ENCODE peak calls at places on chromosome 4, in five cellular contexts. J is SK-N-SH, G is T-helper 9 cell, O is HT1080, X is non-pigmented ciliary epithelial cell. Q is an unnamed sample.

GRCh38 chr4:7295917-7296660 is 103.8 kb downstream of the SORCS2 start:
- DNase-seq in J (peak), G (no peak), O (peak), X (no peak), Q (peak)

GRCh38 chr4:139682309-139683210 is 16.9 kb downstream of the MGST2 start:
- DNase-seq in J (no peak), G (no peak), O (no peak), X (no peak), Q (no peak)

GRCh38 chr4:110292994-110293744 is 94.8 kb upstream of the ELOVL6 start:
- DNase-seq in J (no peak), G (no peak), O (peak), X (no peak), Q (peak)

GRCh38 chr4:82799006-82799881 is 648 bp upstream of the SCD5 start:
- DNase-seq in J (peak), G (no peak), O (no peak), X (no peak), Q (peak)

GRCh38 chr4:185351691-185352090 is 44.0 kb downstream of the LRP2BP start:
- DNase-seq in J (no peak), G (no peak), O (no peak), X (no peak), Q (no peak)

GRCh38 chr4:92189146-92189545 is 114.6 kb upstream of the GRID2 start:
- DNase-seq in J (no peak), G (no peak), O (no peak), X (no peak), Q (no peak)

GRCh38 chr4:48252313-48252712 is 17.3 kb downstream of the TEC start:
- DNase-seq in J (no peak), G (no peak), O (no peak), X (no peak), Q (peak)

GRCh38 chr4:119835511-119835910 is 206.9 kb upstream of the PDE5A start:
- DNase-seq in J (no peak), G (no peak), O (no peak), X (no peak), Q (no peak)

GRCh38 chr4:47221721-47222120 is 190.4 kb downstream of the GABRB1 start:
- DNase-seq in J (no peak), G (no peak), O (peak), X (peak), Q (peak)

GRCh38 chr4:73451404-73451803 is 15.4 kb downstream of the AFP start:
- DNase-seq in J (no peak), G (no peak), O (no peak), X (peak), Q (no peak)

GRCh38 chr4:152063301-152064235 is 302.8 kb upstream of the GATB start:
- DNase-seq in J (peak), G (peak), O (no peak), X (no peak), Q (no peak)

GRCh38 chr4:15469402-15470148 is at the start of gene CC2D2A:
- DNase-seq in J (peak), G (no peak), O (peak), X (no peak), Q (peak)

GRCh38 chr4:69115851-69116213 is 19.6 kb downstream of the UGT2B7 start:
- DNase-seq in J (no peak), G (no peak), O (no peak), X (no peak), Q (no peak)

GRCh38 chr4:165874072-165874798 is 1.2 kb downstream of the TLL1 start:
- DNase-seq in J (peak), G (no peak), O (no peak), X (no peak), Q (peak)

GRCh38 chr4:109930469-109930868 is 17.8 kb downstream of the EGF start:
- DNase-seq in J (no peak), G (no peak), O (no peak), X (no peak), Q (no peak)

GRCh38 chr4:56320293-56320692 is 67.0 kb downstream of the AASDH start:
- DNase-seq in J (no peak), G (no peak), O (peak), X (no peak), Q (no peak)

GRCh38 chr4:81165853-81166430 is 49.1 kb downstream of the PRKG2 start:
- DNase-seq in J (no peak), G (no peak), O (no peak), X (no peak), Q (no peak)

GRCh38 chr4:945274-946102 is 13.2 kb downstream of the TMEM175 start:
- DNase-seq in J (peak), G (no peak), O (no peak), X (no peak), Q (no peak)

GRCh38 chr4:99587302-99587701 is 12.7 kb downstream of the MTTP start:
- DNase-seq in J (no peak), G (no peak), O (no peak), X (no peak), Q (no peak)